ENCODE peak calls at places on chromosomes 16 and 17, in five cellular contexts. One of them, this sample, is unnamed.

GRCh38 chr17:57281887-57282653 is 25.7 kb downstream of the MSI2 start:
- DNase-seq in GM12878: no peak
- DNase-seq in H1: no peak
- DNase-seq in HepG2: no peak
- DNase-seq in K562: peak
- DNase-seq in this sample: no peak

GRCh38 chr17:82064433-82065192 is 991 bp downstream of the DUS1L start:
- DNase-seq in GM12878: no peak
- DNase-seq in H1: no peak
- DNase-seq in HepG2: peak
- DNase-seq in K562: no peak
- DNase-seq in this sample: no peak

GRCh38 chr17:73231363-73231762 is 30.3 kb downstream of the CPSF4L start:
- DNase-seq in GM12878: no peak
- DNase-seq in H1: no peak
- DNase-seq in HepG2: no peak
- DNase-seq in K562: peak
- DNase-seq in this sample: no peak

GRCh38 chr16:796296-797119 is 4.0 kb downstream of the GNG13 start:
- DNase-seq in GM12878: no peak
- DNase-seq in H1: no peak
- DNase-seq in HepG2: no peak
- DNase-seq in K562: no peak
- DNase-seq in this sample: no peak

GRCh38 chr17:2057714-2058520 is 3.0 kb downstream of the HIC1 start:
- DNase-seq in GM12878: no peak
- DNase-seq in H1: no peak
- DNase-seq in HepG2: no peak
- DNase-seq in K562: no peak
- DNase-seq in this sample: no peak

GRCh38 chr17:79887451-79887991 is 48.3 kb upstream of the CBX4 start:
- DNase-seq in GM12878: no peak
- DNase-seq in H1: no peak
- DNase-seq in HepG2: no peak
- DNase-seq in K562: no peak
- DNase-seq in this sample: no peak

GRCh38 chr16:22317001-22317530 is 19.9 kb downstream of the POLR3E start:
- DNase-seq in GM12878: no peak
- DNase-seq in H1: no peak
- DNase-seq in HepG2: no peak
- DNase-seq in K562: no peak
- DNase-seq in this sample: no peak

GRCh38 chr16:15538484-15538883 is 104.1 kb downstream of the BMERB1 start:
- DNase-seq in GM12878: no peak
- DNase-seq in H1: no peak
- DNase-seq in HepG2: no peak
- DNase-seq in K562: no peak
- DNase-seq in this sample: no peak

GRCh38 chr16:85898521-85899442 is at the start of gene IRF8:
- DNase-seq in GM12878: peak
- DNase-seq in H1: no peak
- DNase-seq in HepG2: no peak
- DNase-seq in K562: no peak
- DNase-seq in this sample: no peak

GRCh38 chr16:27841061-27841801 is 222.3 kb downstream of the GSG1L start:
- DNase-seq in GM12878: no peak
- DNase-seq in H1: no peak
- DNase-seq in HepG2: no peak
- DNase-seq in K562: no peak
- DNase-seq in this sample: no peak

GRCh38 chr17:80482058-80482318 is 5.6 kb upstream of the NPTX1 start:
- DNase-seq in GM12878: no peak
- DNase-seq in H1: no peak
- DNase-seq in HepG2: no peak
- DNase-seq in K562: no peak
- DNase-seq in this sample: no peak

GRCh38 chr16:28623172-28623711 is 13.4 kb upstream of the SULT1A1 start:
- DNase-seq in GM12878: no peak
- DNase-seq in H1: no peak
- DNase-seq in HepG2: no peak
- DNase-seq in K562: no peak
- DNase-seq in this sample: peak

GRCh38 chr16:47732806-47733150 is 271.6 kb downstream of the PHKB start:
- DNase-seq in GM12878: no peak
- DNase-seq in H1: no peak
- DNase-seq in HepG2: no peak
- DNase-seq in K562: no peak
- DNase-seq in this sample: peak

GRCh38 chr16:81366316-81366932 is 51.7 kb downstream of the GAN start:
- DNase-seq in GM12878: peak
- DNase-seq in H1: no peak
- DNase-seq in HepG2: peak
- DNase-seq in K562: peak
- DNase-seq in this sample: peak

GRCh38 chr16:763386-763785 is 2.9 kb downstream of the MSLN start:
- DNase-seq in GM12878: no peak
- DNase-seq in H1: no peak
- DNase-seq in HepG2: no peak
- DNase-seq in K562: no peak
- DNase-seq in this sample: no peak

GRCh38 chr16:66248096-66248495 is 118.4 kb upstream of the CDH5 start:
- DNase-seq in GM12878: no peak
- DNase-seq in H1: no peak
- DNase-seq in HepG2: no peak
- DNase-seq in K562: no peak
- DNase-seq in this sample: no peak

GRCh38 chr16:57994778-57995177 is 5.7 kb downstream of the ZNF319 start:
- DNase-seq in GM12878: no peak
- DNase-seq in H1: no peak
- DNase-seq in HepG2: peak
- DNase-seq in K562: peak
- DNase-seq in this sample: peak

GRCh38 chr16:49619811-49620157 is 236.1 kb downstream of the ZNF423 start:
- DNase-seq in GM12878: no peak
- DNase-seq in H1: no peak
- DNase-seq in HepG2: no peak
- DNase-seq in K562: no peak
- DNase-seq in this sample: no peak

GRCh38 chr17:33438578-33438977 is 145.5 kb upstream of the ASIC2 start:
- DNase-seq in GM12878: no peak
- DNase-seq in H1: no peak
- DNase-seq in HepG2: no peak
- DNase-seq in K562: no peak
- DNase-seq in this sample: no peak

GRCh38 chr16:51392651-51393187 is 241.6 kb upstream of the SALL1 start:
- DNase-seq in GM12878: no peak
- DNase-seq in H1: no peak
- DNase-seq in HepG2: no peak
- DNase-seq in K562: no peak
- DNase-seq in this sample: no peak

GRCh38 chr17:152860-153420 is 15.6 kb downstream of the SCGB1C2 start:
- DNase-seq in GM12878: no peak
- DNase-seq in H1: no peak
- DNase-seq in HepG2: no peak
- DNase-seq in K562: no peak
- DNase-seq in this sample: no peak

GRCh38 chr17:75518983-75519540 is 2.7 kb downstream of the TSEN54 start:
- DNase-seq in GM12878: no peak
- DNase-seq in H1: no peak
- DNase-seq in HepG2: no peak
- DNase-seq in K562: no peak
- DNase-seq in this sample: no peak

GRCh38 chr17:61848247-61848646 is 15.1 kb downstream of the BRIP1 start:
- DNase-seq in GM12878: no peak
- DNase-seq in H1: no peak
- DNase-seq in HepG2: no peak
- DNase-seq in K562: no peak
- DNase-seq in this sample: no peak

GRCh38 chr16:68843482-68844210 is at the start of gene TANGO6:
- DNase-seq in GM12878: peak
- DNase-seq in H1: peak
- DNase-seq in HepG2: peak
- DNase-seq in K562: peak
- DNase-seq in this sample: peak

GRCh38 chr16:79163666-79164377 is 436.7 kb downstream of the MAF start:
- DNase-seq in GM12878: no peak
- DNase-seq in H1: no peak
- DNase-seq in HepG2: no peak
- DNase-seq in K562: no peak
- DNase-seq in this sample: no peak

GRCh38 chr17:2071421-2072281 is 16.7 kb downstream of the HIC1 start:
- DNase-seq in GM12878: no peak
- DNase-seq in H1: no peak
- DNase-seq in HepG2: no peak
- DNase-seq in K562: no peak
- DNase-seq in this sample: no peak

GRCh38 chr17:82319619-82320062 is 2.2 kb upstream of the CD7 start:
- DNase-seq in GM12878: no peak
- DNase-seq in H1: no peak
- DNase-seq in HepG2: no peak
- DNase-seq in K562: no peak
- DNase-seq in this sample: no peak

GRCh38 chr17:1764274-1764673 is 2.4 kb downstream of the SERPINF1 start:
- DNase-seq in GM12878: no peak
- DNase-seq in H1: no peak
- DNase-seq in HepG2: no peak
- DNase-seq in K562: no peak
- DNase-seq in this sample: no peak

GRCh38 chr16:83040174-83040573 is 413.4 kb downstream of the CDH13 start:
- DNase-seq in GM12878: no peak
- DNase-seq in H1: no peak
- DNase-seq in HepG2: no peak
- DNase-seq in K562: no peak
- DNase-seq in this sample: no peak

GRCh38 chr17:7177954-7178477 is 1.2 kb downstream of the ASGR1 start:
- DNase-seq in GM12878: no peak
- DNase-seq in H1: no peak
- DNase-seq in HepG2: peak
- DNase-seq in K562: peak
- DNase-seq in this sample: no peak

GRCh38 chr16:87836844-87837581 is 32.3 kb downstream of the SLC7A5 start:
- DNase-seq in GM12878: no peak
- DNase-seq in H1: no peak
- DNase-seq in HepG2: no peak
- DNase-seq in K562: no peak
- DNase-seq in this sample: no peak

GRCh38 chr16:85750021-85750826 is 672 bp downstream of the C16orf74 start:
- DNase-seq in GM12878: no peak
- DNase-seq in H1: no peak
- DNase-seq in HepG2: no peak
- DNase-seq in K562: no peak
- DNase-seq in this sample: no peak

GRCh38 chr17:6054372-6054771 is 15.8 kb upstream of the WSCD1 start:
- DNase-seq in GM12878: no peak
- DNase-seq in H1: no peak
- DNase-seq in HepG2: no peak
- DNase-seq in K562: no peak
- DNase-seq in this sample: no peak

GRCh38 chr17:17675925-17676534 is 5.2 kb upstream of the RAI1 start:
- DNase-seq in GM12878: no peak
- DNase-seq in H1: no peak
- DNase-seq in HepG2: no peak
- DNase-seq in K562: no peak
- DNase-seq in this sample: peak

GRCh38 chr16:9159839-9160550 is 68.6 kb downstream of the HAPSTR1 start:
- DNase-seq in GM12878: peak
- DNase-seq in H1: peak
- DNase-seq in HepG2: peak
- DNase-seq in K562: peak
- DNase-seq in this sample: peak

GRCh38 chr16:89040391-89040790 is 53.3 kb upstream of the ACSF3 start:
- DNase-seq in GM12878: no peak
- DNase-seq in H1: no peak
- DNase-seq in HepG2: no peak
- DNase-seq in K562: no peak
- DNase-seq in this sample: no peak

GRCh38 chr16:74775255-74775654 is 635 bp upstream of the FA2H start:
- DNase-seq in GM12878: no peak
- DNase-seq in H1: no peak
- DNase-seq in HepG2: no peak
- DNase-seq in K562: no peak
- DNase-seq in this sample: no peak
- TF ChIP-seq SRF in GM12878: no peak
- TF ChIP-seq SRF in H1: no peak
- TF ChIP-seq SRF in HepG2: no peak
- TF ChIP-seq SRF in K562: no peak
- TF ChIP-seq SRF in this sample: no peak

DNA sequence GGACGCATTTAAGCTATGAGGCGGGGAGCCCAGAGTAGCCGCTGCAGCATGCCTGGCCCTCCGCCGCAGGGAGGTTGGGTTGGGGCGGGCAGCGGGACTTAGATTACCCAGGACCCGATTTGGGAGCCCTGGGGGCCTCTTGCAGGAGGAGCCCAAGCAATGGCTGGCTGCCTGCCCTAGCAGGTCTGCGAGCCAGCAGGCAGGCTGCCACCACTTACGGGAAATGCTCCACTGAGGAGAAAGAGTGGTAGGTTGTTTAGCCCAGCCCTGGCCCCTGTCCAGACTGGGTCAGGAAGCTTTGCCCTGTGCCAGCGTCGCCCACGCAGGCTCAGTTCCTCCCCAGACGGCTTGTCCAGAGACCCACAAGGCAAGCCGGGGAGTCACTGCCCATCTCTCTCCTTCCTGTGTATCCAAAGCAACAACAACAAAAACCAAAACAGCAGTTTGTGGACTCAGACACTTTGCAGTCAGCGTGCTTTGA is 10.3 kb upstream of the TVP23A start:
- DNase-seq in GM12878: no peak
- DNase-seq in H1: no peak
- DNase-seq in HepG2: no peak
- DNase-seq in K562: no peak
- DNase-seq in this sample: no peak
- H3K27ac ChIP-seq in GM12878: no peak
- H3K27ac ChIP-seq in H1: no peak
- H3K27ac ChIP-seq in HepG2: no peak
- H3K27ac ChIP-seq in K562: no peak
- H3K27ac ChIP-seq in this sample: no peak

GRCh38 chr17:47279062-47279801 is 25.6 kb downstream of the ITGB3 start:
- DNase-seq in GM12878: peak
- DNase-seq in H1: no peak
- DNase-seq in HepG2: no peak
- DNase-seq in K562: peak
- DNase-seq in this sample: no peak
- TF ChIP-seq SRF in GM12878: peak
- TF ChIP-seq SRF in H1: no peak
- TF ChIP-seq SRF in HepG2: no peak
- TF ChIP-seq SRF in K562: no peak
- TF ChIP-seq SRF in this sample: no peak

DNA sequence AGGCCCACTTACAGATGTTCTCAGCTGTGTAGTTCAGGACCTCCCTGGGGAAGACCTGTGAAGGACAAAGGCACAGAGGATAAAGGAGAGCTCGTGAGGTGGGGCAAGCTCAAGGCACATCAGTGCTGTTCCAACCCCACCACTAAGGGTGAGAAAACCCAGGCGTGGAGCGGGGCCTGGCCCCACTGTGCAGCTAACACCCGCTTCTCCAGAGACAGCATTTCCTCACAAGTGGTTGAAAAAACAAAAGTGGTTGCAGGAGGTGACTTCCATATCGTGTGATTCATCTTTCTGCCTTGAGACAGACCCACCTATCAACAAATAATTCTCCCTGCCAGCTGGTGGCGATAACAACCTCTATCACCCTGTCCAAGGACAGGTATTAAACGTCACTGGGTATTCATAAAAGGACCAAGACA is 30.0 kb downstream of the SNN start:
- DNase-seq in GM12878: no peak
- DNase-seq in H1: no peak
- DNase-seq in HepG2: no peak
- DNase-seq in K562: no peak
- DNase-seq in this sample: no peak
- H3K27ac ChIP-seq in GM12878: no peak
- H3K27ac ChIP-seq in H1: no peak
- H3K27ac ChIP-seq in HepG2: no peak
- H3K27ac ChIP-seq in K562: no peak
- H3K27ac ChIP-seq in this sample: no peak